ENCODE peak calls at places on chromosome 16, in nine cellular contexts. One of them, this sample, is unnamed.

GRCh38 chr16:4203748-4204147 is 38.1 kb downstream of the SRL start:
- DNase-seq in tibial artery: no peak
- DNase-seq in breast epithelium: no peak
- DNase-seq in IMR-90: no peak
- DNase-seq in B cell: no peak
- DNase-seq in HFFc6: no peak
- DNase-seq in fibroblast of pulmonary artery: no peak
- DNase-seq in AG04450: no peak
- DNase-seq in tibial nerve: no peak
- DNase-seq in this sample: no peak

GRCh38 chr16:50360033-50360778 is 8.6 kb downstream of the BRD7 start:
- DNase-seq in tibial nerve: no peak
- DNase-seq in B cell: no peak
- DNase-seq in breast epithelium: no peak
- DNase-seq in tibial artery: no peak
- DNase-seq in fibroblast of pulmonary artery: peak; percentile 26
- DNase-seq in IMR-90: peak; percentile 40
- DNase-seq in AG04450: no peak
- DNase-seq in HFFc6: no peak
- DNase-seq in this sample: peak; percentile 55

GRCh38 chr16:50842589-50842988 is 100.7 kb downstream of the CYLD start:
- DNase-seq in tibial artery: no peak
- DNase-seq in AG04450: no peak
- DNase-seq in B cell: no peak
- DNase-seq in breast epithelium: no peak
- DNase-seq in HFFc6: no peak
- DNase-seq in IMR-90: peak; percentile 5
- DNase-seq in tibial nerve: no peak
- DNase-seq in fibroblast of pulmonary artery: no peak
- DNase-seq in this sample: no peak

GRCh38 chr16:86189934-86190333 is 291.0 kb downstream of the IRF8 start:
- DNase-seq in tibial nerve: no peak
- DNase-seq in breast epithelium: no peak
- DNase-seq in IMR-90: no peak
- DNase-seq in fibroblast of pulmonary artery: no peak
- DNase-seq in B cell: no peak
- DNase-seq in tibial artery: no peak
- DNase-seq in AG04450: no peak
- DNase-seq in HFFc6: no peak
- DNase-seq in this sample: no peak

GRCh38 chr16:88877564-88878289 is 11.3 kb upstream of the PABPN1L start:
- DNase-seq in HFFc6: no peak
- DNase-seq in IMR-90: no peak
- DNase-seq in breast epithelium: no peak
- DNase-seq in fibroblast of pulmonary artery: no peak
- DNase-seq in B cell: no peak
- DNase-seq in AG04450: no peak
- DNase-seq in tibial artery: no peak
- DNase-seq in tibial nerve: no peak
- DNase-seq in this sample: no peak

GRCh38 chr16:80751167-80751566 is 53.2 kb downstream of the CDYL2 start:
- DNase-seq in HFFc6: peak; percentile 43
- DNase-seq in tibial artery: no peak
- DNase-seq in AG04450: peak; percentile 50
- DNase-seq in breast epithelium: no peak
- DNase-seq in IMR-90: peak; percentile 47
- DNase-seq in tibial nerve: no peak
- DNase-seq in B cell: no peak
- DNase-seq in fibroblast of pulmonary artery: peak; percentile 83
- DNase-seq in this sample: peak; percentile 28

GRCh38 chr16:58225965-58226602 is 28.2 kb upstream of the CSNK2A2 start:
- DNase-seq in HFFc6: no peak
- DNase-seq in tibial nerve: no peak
- DNase-seq in breast epithelium: no peak
- DNase-seq in B cell: no peak
- DNase-seq in fibroblast of pulmonary artery: no peak
- DNase-seq in AG04450: no peak
- DNase-seq in tibial artery: no peak
- DNase-seq in IMR-90: no peak
- DNase-seq in this sample: no peak

GRCh38 chr16:20822451-20823128 is 16.3 kb downstream of the REXO5 start:
- DNase-seq in tibial nerve: no peak
- DNase-seq in fibroblast of pulmonary artery: no peak
- DNase-seq in tibial artery: no peak
- DNase-seq in breast epithelium: no peak
- DNase-seq in B cell: no peak
- DNase-seq in IMR-90: no peak
- DNase-seq in AG04450: no peak
- DNase-seq in HFFc6: no peak
- DNase-seq in this sample: no peak

GRCh38 chr16:64952177-64952576 is 169.7 kb downstream of the CDH11 start:
- DNase-seq in HFFc6: peak; percentile 31
- DNase-seq in B cell: no peak
- DNase-seq in fibroblast of pulmonary artery: peak; percentile 80
- DNase-seq in AG04450: peak; percentile 75
- DNase-seq in tibial nerve: no peak
- DNase-seq in tibial artery: no peak
- DNase-seq in breast epithelium: no peak
- DNase-seq in IMR-90: peak; percentile 97
- DNase-seq in this sample: peak; percentile 70

GRCh38 chr16:64950731-64951130 is 171.1 kb downstream of the CDH11 start:
- DNase-seq in B cell: peak; percentile 0
- DNase-seq in tibial nerve: no peak
- DNase-seq in AG04450: no peak
- DNase-seq in tibial artery: no peak
- DNase-seq in IMR-90: no peak
- DNase-seq in fibroblast of pulmonary artery: no peak
- DNase-seq in HFFc6: no peak
- DNase-seq in breast epithelium: no peak
- DNase-seq in this sample: no peak

GRCh38 chr16:64951193-64951592 is 170.7 kb downstream of the CDH11 start:
- DNase-seq in AG04450: no peak
- DNase-seq in IMR-90: no peak
- DNase-seq in tibial artery: no peak
- DNase-seq in fibroblast of pulmonary artery: no peak
- DNase-seq in breast epithelium: no peak
- DNase-seq in HFFc6: no peak
- DNase-seq in B cell: no peak
- DNase-seq in tibial nerve: no peak
- DNase-seq in this sample: no peak

GRCh38 chr16:64951681-64952080 is 170.2 kb downstream of the CDH11 start:
- DNase-seq in fibroblast of pulmonary artery: no peak
- DNase-seq in B cell: no peak
- DNase-seq in IMR-90: peak; percentile 22
- DNase-seq in breast epithelium: no peak
- DNase-seq in tibial artery: no peak
- DNase-seq in AG04450: no peak
- DNase-seq in HFFc6: no peak
- DNase-seq in tibial nerve: no peak
- DNase-seq in this sample: no peak

DNA sequence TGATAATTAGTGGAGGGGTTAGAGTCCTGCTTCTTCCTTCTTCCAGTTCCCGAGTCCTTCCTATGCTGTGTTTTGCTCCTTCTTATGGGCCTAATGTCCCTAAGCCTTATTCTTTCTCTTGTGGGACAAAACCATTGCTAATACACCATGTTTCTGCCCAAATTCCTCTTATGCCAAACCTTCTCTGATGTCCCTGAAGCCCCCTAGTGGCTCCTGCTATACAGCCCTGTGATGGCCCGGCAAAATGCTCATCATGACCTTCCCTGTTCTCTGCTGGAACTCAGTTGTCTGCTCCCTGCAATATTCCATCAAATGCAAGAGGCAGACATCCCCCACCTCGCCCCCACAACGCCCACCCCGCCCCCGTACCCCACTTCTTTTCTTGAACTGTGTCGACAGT is 171.6 kb downstream of the CDH11 start:
- DNase-seq in fibroblast of pulmonary artery: no peak
- DNase-seq in AG04450: no peak
- DNase-seq in tibial nerve: no peak
- DNase-seq in breast epithelium: no peak
- DNase-seq in HFFc6: no peak
- DNase-seq in tibial artery: no peak
- DNase-seq in B cell: no peak
- DNase-seq in IMR-90: no peak
- DNase-seq in this sample: no peak
- TF ChIP-seq CTCF in fibroblast of pulmonary artery: peak; percentile 33
- TF ChIP-seq CTCF in AG04450: peak; percentile 28
- TF ChIP-seq CTCF in tibial nerve: no peak
- TF ChIP-seq CTCF in breast epithelium: no peak
- TF ChIP-seq CTCF in HFFc6: peak; percentile 68
- TF ChIP-seq CTCF in tibial artery: no peak
- TF ChIP-seq CTCF in B cell: no peak
- TF ChIP-seq CTCF in IMR-90: peak; percentile 21
- TF ChIP-seq CTCF in this sample: peak; percentile 38

GRCh38 chr16:13507530-13507929 is 412.4 kb upstream of the ERCC4 start:
- DNase-seq in B cell: no peak
- DNase-seq in fibroblast of pulmonary artery: no peak
- DNase-seq in AG04450: no peak
- DNase-seq in HFFc6: no peak
- DNase-seq in breast epithelium: no peak
- DNase-seq in tibial nerve: no peak
- DNase-seq in tibial artery: no peak
- DNase-seq in IMR-90: no peak
- DNase-seq in this sample: no peak

DNA sequence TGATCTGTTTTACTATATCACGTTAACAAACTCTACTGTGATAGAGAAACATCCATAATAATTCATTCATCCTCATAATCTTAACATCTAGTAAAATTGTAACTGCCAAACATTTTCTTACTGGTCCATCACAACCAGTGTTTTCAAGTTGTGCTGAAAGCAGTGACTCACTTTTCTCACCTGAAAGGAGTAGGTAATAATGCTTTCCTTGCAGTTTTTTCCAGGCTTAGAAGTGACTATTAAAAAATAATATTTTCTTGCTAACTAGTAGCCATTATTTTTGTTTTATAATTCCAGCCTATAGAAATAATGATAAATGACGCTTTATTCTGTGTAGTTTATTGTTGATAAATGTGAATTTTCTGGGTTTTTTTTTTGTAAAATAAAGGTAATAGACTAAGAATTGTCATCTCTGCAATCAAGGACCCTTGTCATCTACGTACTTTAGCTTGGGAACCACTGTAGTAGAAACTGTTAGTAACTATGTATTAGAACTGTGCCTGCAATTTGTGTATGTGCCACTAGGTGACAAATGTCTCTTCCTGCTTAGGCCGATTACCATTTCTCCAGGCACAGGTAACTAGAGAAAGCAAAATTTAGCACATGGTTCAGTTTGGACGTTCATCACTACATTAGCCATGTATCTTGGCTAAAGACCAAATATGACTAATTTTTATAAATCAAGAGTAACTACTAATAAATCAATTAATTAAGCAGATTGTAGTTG is 409.4 kb upstream of the ERCC4 start:
- DNase-seq in fibroblast of pulmonary artery: no peak
- DNase-seq in breast epithelium: no peak
- DNase-seq in HFFc6: no peak
- DNase-seq in B cell: no peak
- DNase-seq in IMR-90: no peak
- DNase-seq in tibial nerve: no peak
- DNase-seq in AG04450: no peak
- DNase-seq in tibial artery: no peak
- DNase-seq in this sample: no peak
- TF ChIP-seq CTCF in fibroblast of pulmonary artery: no peak
- TF ChIP-seq CTCF in breast epithelium: no peak
- TF ChIP-seq CTCF in HFFc6: peak; percentile 52
- TF ChIP-seq CTCF in B cell: no peak
- TF ChIP-seq CTCF in IMR-90: no peak
- TF ChIP-seq CTCF in tibial nerve: no peak
- TF ChIP-seq CTCF in AG04450: no peak
- TF ChIP-seq CTCF in tibial artery: no peak
- TF ChIP-seq CTCF in this sample: no peak

GRCh38 chr16:65521685-65522338 is 399.9 kb upstream of the CDH11 start:
- DNase-seq in IMR-90: no peak
- DNase-seq in breast epithelium: no peak
- DNase-seq in fibroblast of pulmonary artery: peak; percentile 26
- DNase-seq in B cell: no peak
- DNase-seq in HFFc6: no peak
- DNase-seq in AG04450: no peak
- DNase-seq in tibial nerve: no peak
- DNase-seq in tibial artery: no peak
- DNase-seq in this sample: no peak

GRCh38 chr16:65524231-65524630 is 402.4 kb upstream of the CDH11 start:
- DNase-seq in breast epithelium: no peak
- DNase-seq in AG04450: no peak
- DNase-seq in HFFc6: no peak
- DNase-seq in IMR-90: no peak
- DNase-seq in fibroblast of pulmonary artery: no peak
- DNase-seq in tibial nerve: no peak
- DNase-seq in B cell: no peak
- DNase-seq in tibial artery: no peak
- DNase-seq in this sample: no peak

GRCh38 chr16:65522412-65522811 is 400.5 kb upstream of the CDH11 start:
- DNase-seq in HFFc6: no peak
- DNase-seq in AG04450: no peak
- DNase-seq in IMR-90: no peak
- DNase-seq in breast epithelium: no peak
- DNase-seq in B cell: no peak
- DNase-seq in tibial artery: no peak
- DNase-seq in fibroblast of pulmonary artery: no peak
- DNase-seq in tibial nerve: no peak
- DNase-seq in this sample: no peak

GRCh38 chr16:65524997-65525396 is 403.1 kb upstream of the CDH11 start:
- DNase-seq in HFFc6: no peak
- DNase-seq in fibroblast of pulmonary artery: peak; percentile 81
- DNase-seq in B cell: no peak
- DNase-seq in AG04450: peak; percentile 67
- DNase-seq in breast epithelium: no peak
- DNase-seq in tibial nerve: no peak
- DNase-seq in IMR-90: peak; percentile 97
- DNase-seq in tibial artery: no peak
- DNase-seq in this sample: no peak

DNA sequence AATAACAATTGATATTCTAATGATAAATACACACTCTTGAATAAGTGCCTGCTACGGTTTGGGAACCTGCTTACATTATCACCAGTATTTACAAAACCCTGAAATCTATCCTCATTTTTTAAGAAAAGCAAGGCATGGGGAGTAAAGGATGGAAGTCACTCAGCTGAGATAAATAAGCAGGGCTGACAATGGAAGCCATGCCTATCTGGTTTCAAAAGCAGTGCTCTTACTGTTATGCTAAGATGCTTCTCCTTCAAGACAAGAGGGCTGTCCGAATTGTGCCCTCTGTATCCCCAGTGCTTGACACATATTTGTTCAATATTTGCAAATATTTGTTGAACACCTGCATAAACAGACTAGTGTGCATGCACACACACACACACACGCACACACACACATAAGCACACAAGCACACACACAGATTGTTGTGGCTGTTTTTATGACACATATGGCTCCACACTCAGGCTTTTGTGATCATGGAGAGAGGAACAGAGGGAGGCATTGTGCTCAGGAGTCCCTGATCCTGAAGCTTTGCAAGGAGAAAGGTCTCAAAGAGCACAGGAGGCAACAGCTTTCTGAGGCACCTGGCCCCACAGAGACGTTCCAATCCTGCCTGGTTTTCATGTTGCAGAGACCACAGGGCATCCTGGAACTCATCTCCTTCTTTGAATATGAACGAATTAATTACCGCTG is 401.5 kb upstream of the CDH11 start:
- DNase-seq in breast epithelium: no peak
- DNase-seq in HFFc6: no peak
- DNase-seq in AG04450: no peak
- DNase-seq in IMR-90: no peak
- DNase-seq in fibroblast of pulmonary artery: no peak
- DNase-seq in tibial artery: no peak
- DNase-seq in B cell: no peak
- DNase-seq in tibial nerve: no peak
- DNase-seq in this sample: no peak
- TF ChIP-seq CTCF in breast epithelium: no peak
- TF ChIP-seq CTCF in HFFc6: no peak
- TF ChIP-seq CTCF in AG04450: no peak
- TF ChIP-seq CTCF in IMR-90: no peak
- TF ChIP-seq CTCF in fibroblast of pulmonary artery: no peak
- TF ChIP-seq CTCF in tibial artery: no peak
- TF ChIP-seq CTCF in B cell: no peak
- TF ChIP-seq CTCF in tibial nerve: no peak
- TF ChIP-seq CTCF in this sample: no peak

GRCh38 chr16:90077757-90078593 is 844 bp upstream of the PRDM7 start:
- DNase-seq in tibial nerve: no peak
- DNase-seq in B cell: peak; percentile 65
- DNase-seq in HFFc6: no peak
- DNase-seq in AG04450: no peak
- DNase-seq in tibial artery: no peak
- DNase-seq in breast epithelium: peak; percentile 32
- DNase-seq in fibroblast of pulmonary artery: peak; percentile 46
- DNase-seq in IMR-90: peak; percentile 42
- DNase-seq in this sample: no peak
- TF ChIP-seq CTCF in tibial nerve: no peak
- TF ChIP-seq CTCF in B cell: no peak
- TF ChIP-seq CTCF in HFFc6: no peak
- TF ChIP-seq CTCF in AG04450: no peak
- TF ChIP-seq CTCF in tibial artery: no peak
- TF ChIP-seq CTCF in breast epithelium: no peak
- TF ChIP-seq CTCF in fibroblast of pulmonary artery: no peak
- TF ChIP-seq CTCF in IMR-90: no peak
- TF ChIP-seq CTCF in this sample: no peak

This sample was measured in AG09309.